ENCODE peak calls at places on chromosomes 4 and X, in ten cellular contexts. J is right lobe of liver; X is brain microvascular endothelial cell; P is dorsolateral prefrontal cortex; D is stimulated activated CD4-positive, alpha-beta T cell treated with anti-CD3 and anti-CD28 coated beads, Interleukin-2, amount 100 ng/mL, for 24 hours; S is MG63; A is HT1080; Y is NCI-H1436; V is HCT116; T is C1 segment of cervical spinal cord. F is an unnamed sample.

GRCh38 chrX:130261494-130261893 is 7.2 kb downstream of the ZNF280C start:
- DNase-seq in T (no peak), D (no peak), Y (no peak), X (no peak), V (no peak), A (no peak), S (no peak), J (no peak), P (no peak), F (no peak)

GRCh38 chrX:153400146-153401132 is 711 bp downstream of the PNMA6E start:
- DNase-seq in J (no peak), X (no peak), P (peak), A (peak), D (peak), Y (peak), T (no peak), V (peak), S (peak), F (peak)

GRCh38 chr4:140884431-140885058 is 128.4 kb upstream of the TBC1D9 start:
- DNase-seq in A (peak), S (peak), Y (peak), D (peak), P (no peak), V (peak), J (peak), X (peak), T (no peak), F (peak)

GRCh38 chrX:10048076-10048475 is 80.9 kb downstream of the CLDN34 start:
- DNase-seq in T (no peak), S (no peak), Y (no peak), J (no peak), A (no peak), V (no peak), X (no peak), D (no peak), P (no peak), F (no peak)

GRCh38 chr4:169971456-169972015 is 54.7 kb downstream of the MFAP3L start:
- DNase-seq in S (no peak), X (no peak), P (no peak), Y (no peak), J (no peak), T (no peak), A (no peak), D (no peak), V (no peak), F (no peak)

GRCh38 chrX:18873189-18873791 is 110.6 kb downstream of the PHKA2 start:
- DNase-seq in S (peak), D (peak), V (peak), X (peak), T (peak), P (no peak), Y (no peak), J (no peak), A (peak), F (no peak)

GRCh38 chrX:103215037-103215767 is at the start of gene BEX4:
- DNase-seq in S (peak), D (peak), Y (peak), J (peak), A (no peak), T (peak), V (peak), P (peak), X (peak), F (peak)

GRCh38 chrX:48971325-48972213 is at the start of gene KCND1:
- DNase-seq in P (peak), Y (peak), V (no peak), S (peak), J (no peak), T (peak), D (peak), X (peak), A (peak), F (peak)

GRCh38 chr4:69658133-69658532 is 5.1 kb upstream of the UGT2A1 start:
- DNase-seq in D (no peak), J (no peak), P (no peak), X (no peak), T (no peak), Y (no peak), V (no peak), A (no peak), S (no peak), F (no peak)

GRCh38 chrX:102849396-102849795 is 87.7 kb upstream of the RAB40AL start:
- DNase-seq in Y (no peak), P (no peak), S (no peak), T (no peak), A (no peak), X (no peak), D (no peak), J (no peak), V (no peak), F (no peak)

GRCh38 chr4:121096174-121096573 is 23.8 kb upstream of the NDNF start:
- DNase-seq in V (no peak), P (no peak), S (no peak), X (no peak), A (no peak), D (no peak), J (no peak), T (no peak), Y (no peak), F (no peak)

GRCh38 chr4:70183168-70183939 is 12.2 kb upstream of the ODAM start:
- DNase-seq in S (peak), Y (peak), P (no peak), X (peak), J (peak), V (peak), D (peak), T (no peak), A (peak), F (peak)

GRCh38 chr4:158446106-158446505 is 75.6 kb upstream of the RXFP1 start:
- DNase-seq in V (no peak), Y (no peak), S (peak), T (no peak), J (no peak), P (no peak), X (peak), D (no peak), A (no peak), F (no peak)

GRCh38 chrX:133444952-133445831 is 29.9 kb upstream of the GPC4 start:
- DNase-seq in D (no peak), S (no peak), P (no peak), Y (peak), X (no peak), J (no peak), A (peak), V (peak), T (no peak), F (no peak)

GRCh38 chr4:186169942-186170802 is 21.2 kb upstream of the CYP4V2 start:
- DNase-seq in V (no peak), A (no peak), Y (no peak), P (no peak), T (no peak), S (no peak), J (no peak), D (no peak), X (no peak), F (no peak)

GRCh38 chrX:120310861-120311631 is at the start of gene TMEM255A:
- DNase-seq in J (no peak), Y (peak), X (no peak), T (no peak), V (no peak), P (peak), S (peak), D (no peak), A (no peak), F (no peak)

GRCh38 chr4:6494431-6495295 is 22.2 kb upstream of the PPP2R2C start:
- DNase-seq in A (no peak), V (no peak), J (no peak), S (no peak), D (no peak), Y (no peak), T (no peak), P (no peak), X (no peak), F (no peak)

GRCh38 chr4:23861897-23862296 is 27.9 kb downstream of the PPARGC1A start:
- DNase-seq in J (no peak), Y (no peak), S (no peak), X (no peak), T (no peak), D (no peak), A (no peak), V (no peak), P (no peak), F (no peak)

F was measured in NCI-H1694.